ENCODE peak calls at places on chromosomes 5 and 9, in six cellular contexts. E, H, C, R, U and L are unnamed samples.

GRCh38 chr9:35518212-35518917 is 28.5 kb downstream of the RUSC2 start:
- DNase-seq in H (no peak), R (peak; percentile 94), C (no peak), E (no peak), U (peak; percentile 42), L (peak; percentile 79)

GRCh38 chr5:65192326-65192725 is 289.4 kb downstream of the ADAMTS6 start:
- DNase-seq in R (peak; percentile 79), E (no peak), U (no peak), C (no peak), H (no peak), L (no peak)

GRCh38 chr5:169567079-169567478 is 16.5 kb upstream of the SPDL1 start:
- DNase-seq in R (peak; percentile 10), U (no peak), C (no peak), E (no peak), H (no peak), L (no peak)

GRCh38 chr5:109816732-109817131 is 127.0 kb downstream of the MAN2A1 start:
- DNase-seq in R (no peak), H (no peak), C (no peak), E (no peak), U (no peak), L (no peak)

GRCh38 chr5:132465095-132465707 is 25.4 kb downstream of the IRF1 start:
- DNase-seq in R (no peak), H (no peak), E (no peak), U (no peak), C (no peak), L (no peak)

GRCh38 chr9:137114613-137115393 is at the start of gene DPP7:
- DNase-seq in R (peak; percentile 16), U (peak; percentile 82), C (peak; percentile 79), E (peak; percentile 83), H (peak; percentile 94), L (peak; percentile 40)

GRCh38 chr9:35564658-35565061 is 40.4 kb upstream of the TESK1 start:
- DNase-seq in U (no peak), H (no peak), E (no peak), R (no peak), C (no peak), L (no peak)

GRCh38 chr5:38009754-38010386 is 170.0 kb upstream of the GDNF start:
- DNase-seq in H (no peak), E (no peak), U (no peak), C (no peak), R (no peak), L (no peak)

GRCh38 chr9:70590264-70590646 is 175.8 kb upstream of the KLF9 start:
- DNase-seq in H (no peak), C (no peak), R (peak; percentile 70), U (no peak), E (no peak), L (no peak)

GRCh38 chr5:80238778-80239679 is 16.8 kb downstream of the SERINC5 start:
- DNase-seq in H (peak; percentile 2), U (peak; percentile 57), R (peak; percentile 61), C (peak; percentile 92), E (no peak), L (no peak)

GRCh38 chr9:91197232-91198181 is 164.2 kb downstream of the AUH start:
- DNase-seq in H (no peak), U (peak; percentile 91), R (peak; percentile 98), C (peak; percentile 63), E (no peak), L (no peak)

GRCh38 chr5:177498013-177498847 is 826 bp upstream of the PDLIM7 start:
- DNase-seq in C (no peak), H (no peak), R (no peak), E (no peak), U (peak; percentile 50), L (no peak)

GRCh38 chr9:98859941-98860340 is 52.5 kb downstream of the GALNT12 start:
- DNase-seq in U (no peak), E (no peak), R (no peak), H (no peak), C (no peak), L (no peak)

GRCh38 chr5:135263022-135263668 is 135.9 kb downstream of the MACROH2A1 start:
- DNase-seq in U (no peak), C (no peak), H (no peak), R (no peak), E (no peak), L (no peak)

GRCh38 chr5:40480392-40480791 is 199.3 kb upstream of the PTGER4 start:
- DNase-seq in U (no peak), H (no peak), C (no peak), R (no peak), E (no peak), L (no peak)

GRCh38 chr5:115503420-115503819 is 41.2 kb downstream of the FEM1C start:
- DNase-seq in U (no peak), E (no peak), C (no peak), H (no peak), R (no peak), L (no peak)

GRCh38 chr9:37302277-37302676 is 120.2 kb upstream of the GRHPR start:
- DNase-seq in C (no peak), R (no peak), H (peak; percentile 71), E (peak; percentile 31), U (no peak), L (peak; percentile 71)

GRCh38 chr5:158534203-158534602 is 565.5 kb downstream of the EBF1 start:
- DNase-seq in U (no peak), R (no peak), E (no peak), C (no peak), H (no peak), L (no peak)